ENCODE peak calls at places on chromosomes 5 and 9, in four cellular contexts. Z, L, E and V are unnamed samples.

GRCh38 chr5:131640043-131640856 is 5.2 kb upstream of the RAPGEF6 start:
- DNase-seq in Z (peak; percentile 76), L (peak; percentile 52), E (no peak), V (no peak)

GRCh38 chr5:135890867-135891266 is 4.8 kb downstream of the IL9 start:
- DNase-seq in Z (peak; percentile 81), L (no peak), E (no peak), V (no peak)

GRCh38 chr9:118418887-118419620 is 714.9 kb downstream of the TLR4 start:
- DNase-seq in Z (no peak), L (no peak), E (no peak), V (no peak)

GRCh38 chr9:83327323-83327722 is 210.9 kb downstream of the FRMD3 start:
- DNase-seq in Z (no peak), L (no peak), E (no peak), V (no peak)

GRCh38 chr5:68071243-68071642 is 144.3 kb upstream of the PIK3R1 start:
- DNase-seq in Z (no peak), L (no peak), E (no peak), V (no peak)

GRCh38 chr9:128091144-128091543 is 23.1 kb downstream of the SLC25A25 start:
- DNase-seq in Z (no peak), L (no peak), E (peak; percentile 81), V (no peak)

GRCh38 chr9:134283692-134284265 is 42.5 kb upstream of the RXRA start:
- DNase-seq in Z (no peak), L (no peak), E (no peak), V (no peak)

GRCh38 chr5:124419531-124419930 is 326.9 kb downstream of the ZNF608 start:
- DNase-seq in Z (no peak), L (no peak), E (no peak), V (no peak)

GRCh38 chr5:13745508-13745907 is 199.0 kb downstream of the DNAH5 start:
- DNase-seq in Z (no peak), L (no peak), E (no peak), V (no peak)

GRCh38 chr9:123679330-123679987 is 250.5 kb downstream of the DENND1A start:
- DNase-seq in Z (no peak), L (no peak), E (no peak), V (no peak)

GRCh38 chr5:164252-164651 is 27.0 kb upstream of the LRRC14B start:
- DNase-seq in Z (no peak), L (peak; percentile 19), E (no peak), V (no peak)

GRCh38 chr9:129421371-129421770 is 199.5 kb downstream of the C9orf50 start:
- DNase-seq in Z (no peak), L (no peak), E (no peak), V (no peak)

GRCh38 chr5:167813381-167813780 is 478.1 kb upstream of the WWC1 start:
- DNase-seq in Z (no peak), L (no peak), E (no peak), V (no peak)

GRCh38 chr9:91433180-91433579 is 9.5 kb upstream of the NFIL3 start:
- DNase-seq in Z (peak; percentile 52), L (peak; percentile 29), E (peak; percentile 22), V (no peak)

GRCh38 chr9:70995511-70995910 is 125.9 kb downstream of the TRPM3 start:
- DNase-seq in Z (no peak), L (no peak), E (no peak), V (no peak)

GRCh38 chr5:218457-219289 is 553 bp downstream of the SDHA start:
- DNase-seq in Z (peak; percentile 56), L (peak; percentile 63), E (peak; percentile 39), V (peak; percentile 67)

GRCh38 chr9:111601237-111602018 is 2.0 kb upstream of the PTGR1 start:
- DNase-seq in Z (no peak), L (peak; percentile 32), E (no peak), V (no peak)

GRCh38 chr9:18601026-18601425 is 127.1 kb downstream of the ADAMTSL1 start:
- DNase-seq in Z (no peak), L (no peak), E (no peak), V (no peak)

GRCh38 chr5:177233206-177233605 is 70.3 kb downstream of the RAB24 start:
- DNase-seq in Z (no peak), L (no peak), E (no peak), V (no peak)

GRCh38 chr9:129362287-129363098 is 184.4 kb upstream of the IER5L start:
- DNase-seq in Z (no peak), L (no peak), E (no peak), V (no peak)

GRCh38 chr9:36486454-36486932 is 86.2 kb upstream of the MELK start:
- DNase-seq in Z (no peak), L (peak; percentile 36), E (peak; percentile 29), V (peak; percentile 57)

GRCh38 chr9:98369066-98369425 is 113.6 kb upstream of the TBC1D2 start:
- DNase-seq in Z (no peak), L (no peak), E (no peak), V (no peak)

GRCh38 chr9:98552306-98552705 is 156.4 kb downstream of the GABBR2 start:
- DNase-seq in Z (no peak), L (no peak), E (no peak), V (peak; percentile 45)

GRCh38 chr5:139273572-139274264 is 19.8 kb upstream of the MATR3 start:
- DNase-seq in Z (peak; percentile 96), L (peak; percentile 94), E (peak; percentile 99), V (peak; percentile 93)

GRCh38 chr5:169545762-169546161 is 37.8 kb upstream of the SPDL1 start:
- DNase-seq in Z (peak; percentile 21), L (no peak), E (no peak), V (no peak)

GRCh38 chr9:74245871-74246552 is 251.1 kb upstream of the RORB start:
- DNase-seq in Z (no peak), L (no peak), E (no peak), V (no peak)

GRCh38 chr5:91296691-91297143 is 86.4 kb downstream of the ARRDC3 start:
- DNase-seq in Z (no peak), L (no peak), E (no peak), V (no peak)

GRCh38 chr5:1792842-1793266 is 6.8 kb downstream of the MRPL36 start:
- DNase-seq in Z (peak; percentile 83), L (peak; percentile 55), E (no peak), V (no peak)

GRCh38 chr9:10059044-10059443 is 553.8 kb downstream of the PTPRD start:
- DNase-seq in Z (no peak), L (no peak), E (no peak), V (no peak)

GRCh38 chr9:125119643-125120286 is 23.6 kb downstream of the SCAI start:
- DNase-seq in Z (no peak), L (peak; percentile 44), E (no peak), V (no peak)

GRCh38 chr5:173643964-173644363 is 27.5 kb upstream of the BOD1 start:
- DNase-seq in Z (no peak), L (no peak), E (peak; percentile 79), V (peak; percentile 73)

GRCh38 chr9:127131871-127132270 is 9.4 kb upstream of the ANGPTL2 start:
- DNase-seq in Z (no peak), L (no peak), E (no peak), V (no peak)

GRCh38 chr5:112419050-112419595 is at the start of gene EPB41L4A:
- DNase-seq in Z (peak; percentile 21), L (no peak), E (peak; percentile 57), V (peak; percentile 65)

GRCh38 chr5:1479581-1480188 is 34.4 kb upstream of the SLC6A3 start:
- DNase-seq in Z (peak; percentile 52), L (peak; percentile 62), E (peak; percentile 88), V (peak; percentile 73)